ENCODE peak calls at places on chromosomes 11 and 22, in four cellular contexts. R is foreskin fibroblast, Q is dermis blood vessel endothelial cell, G is GM04503. T is an unnamed sample.

GRCh38 chr22:21823740-21824438 is 43.6 kb downstream of the MAPK1 start:
- DNase-seq in Q (peak; percentile 33), G (peak; percentile 20), R (peak; percentile 40), T (no peak)

GRCh38 chr22:36588285-36588684 is 59.3 kb upstream of the EIF3D start:
- DNase-seq in R (no peak), G (no peak), Q (no peak), T (no peak)

GRCh38 chr11:70485326-70486025 is 87.1 kb downstream of the CTTN start:
- DNase-seq in G (no peak), R (no peak), Q (no peak), T (no peak)

GRCh38 chr22:45218974-45219373 is 21.7 kb downstream of the KIAA0930 start:
- DNase-seq in G (no peak), Q (peak; percentile 47), R (no peak), T (no peak)

GRCh38 chr11:46534713-46535112 is 59.1 kb downstream of the AMBRA1 start:
- DNase-seq in G (no peak), Q (no peak), R (no peak), T (no peak)

GRCh38 chr11:93481279-93481678 is 61.9 kb downstream of the SMCO4 start:
- DNase-seq in G (no peak), Q (no peak), R (no peak), T (no peak)

GRCh38 chr22:41873391-41873790 is 40.5 kb downstream of the SREBF2 start:
- DNase-seq in R (no peak), G (no peak), Q (no peak), T (no peak)

GRCh38 chr11:119418759-119419158 is 4.2 kb downstream of the THY1 start:
- DNase-seq in Q (no peak), G (no peak), R (no peak), T (no peak)

GRCh38 chr11:13140873-13141655 is 131.9 kb downstream of the RASSF10 start:
- DNase-seq in G (no peak), Q (no peak), R (no peak), T (no peak)

GRCh38 chr11:68358416-68358815 is 46.0 kb downstream of the LRP5 start:
- DNase-seq in G (no peak), Q (peak; percentile 47), R (no peak), T (no peak)

T was measured in left ventricle myocardium inferior.